ENCODE peak calls at places on chromosomes 1 and 21, in six cellular contexts. Z is heart left ventricle, L is neural crest cell, I is left ventricle myocardium inferior, B is AG10803, C is cardiac muscle cell. R is an unnamed sample.

GRCh38 chr1:73673980-73674379 is 524.0 kb downstream of the LRRIQ3 start:
- DNase-seq in L (no peak), Z (no peak), C (peak; percentile 29), I (no peak), B (peak; percentile 5), R (no peak)

GRCh38 chr1:171999756-172000155 is 158.5 kb downstream of the DNM3 start:
- DNase-seq in B (peak; percentile 91), Z (no peak), L (no peak), C (no peak), I (no peak), R (no peak)

GRCh38 chr1:153795325-153795837 is 20.2 kb downstream of the SLC27A3 start:
- DNase-seq in I (no peak), B (no peak), C (no peak), L (no peak), Z (no peak), R (no peak)

GRCh38 chr1:231603598-231604275 is 22.9 kb upstream of the DISC1 start:
- DNase-seq in C (peak; percentile 59), B (peak; percentile 47), Z (no peak), L (peak; percentile 35), I (no peak), R (peak; percentile 29)

GRCh38 chr1:243582321-243582720 is 267.7 kb downstream of the AKT3 start:
- DNase-seq in B (peak; percentile 78), L (no peak), C (no peak), Z (no peak), I (no peak), R (no peak)

GRCh38 chr1:60169206-60169605 is 95.6 kb upstream of the C1orf87 start:
- DNase-seq in B (peak; percentile 21), I (no peak), L (no peak), C (no peak), Z (no peak), R (no peak)

GRCh38 chr21:16870116-16870515 is 642.7 kb upstream of the CXADR start:
- DNase-seq in L (no peak), I (no peak), Z (no peak), B (peak; percentile 49), C (no peak), R (no peak)

GRCh38 chr1:36857761-36858160 is 176.6 kb downstream of the GRIK3 start:
- DNase-seq in C (no peak), L (peak; percentile 47), B (no peak), Z (no peak), I (no peak), R (no peak)

GRCh38 chr1:44807364-44808062 is 362 bp upstream of the DYNLT4 start:
- DNase-seq in I (peak; percentile 97), C (peak; percentile 67), L (peak; percentile 51), Z (peak; percentile 98), B (peak; percentile 100), R (peak; percentile 69)

GRCh38 chr1:185674201-185674600 is 60.0 kb upstream of the HMCN1 start:
- DNase-seq in L (no peak), C (no peak), I (no peak), B (no peak), Z (no peak), R (no peak)

GRCh38 chr1:3051270-3052268 is 17.4 kb upstream of the PRDM16 start:
- DNase-seq in C (no peak), B (no peak), L (no peak), Z (no peak), I (no peak), R (no peak)

GRCh38 chr21:28235169-28235892 is 757.3 kb downstream of the LTN1 start:
- DNase-seq in L (no peak), Z (peak; percentile 31), I (peak; percentile 22), B (no peak), C (no peak), R (no peak)

GRCh38 chr1:156177918-156178654 is 15.8 kb upstream of the SLC25A44 start:
- DNase-seq in B (no peak), L (no peak), C (no peak), Z (no peak), I (no peak), R (no peak)

GRCh38 chr1:101908980-101909379 is 87.7 kb downstream of the OLFM3 start:
- DNase-seq in Z (no peak), L (no peak), I (no peak), C (peak; percentile 41), B (no peak), R (no peak)

GRCh38 chr1:7281821-7282220 is 489.3 kb upstream of the VAMP3 start:
- DNase-seq in Z (no peak), I (no peak), C (no peak), B (peak; percentile 90), L (no peak), R (no peak)

GRCh38 chr1:2214541-2215241 is 13.4 kb upstream of the SKI start:
- DNase-seq in C (no peak), I (peak; percentile 55), B (no peak), L (no peak), Z (peak; percentile 72), R (no peak)

GRCh38 chr1:66752000-66752592 is at the start of gene DYNLT5:
- DNase-seq in C (peak; percentile 85), I (peak; percentile 61), L (peak; percentile 61), B (peak; percentile 64), Z (peak; percentile 81), R (peak; percentile 75)

GRCh38 chr1:221810406-221810805 is 68.5 kb upstream of the DUSP10 start:
- DNase-seq in B (peak; percentile 86), Z (no peak), I (no peak), L (no peak), C (no peak), R (no peak)

GRCh38 chr1:151846062-151846568 is 6.5 kb upstream of the C2CD4D start:
- DNase-seq in I (no peak), Z (no peak), B (peak; percentile 25), C (no peak), L (no peak), R (no peak)

GRCh38 chr1:19359357-19359756 is 47.2 kb downstream of the SLC66A1 start:
- DNase-seq in Z (no peak), L (no peak), B (no peak), I (no peak), C (no peak), R (no peak)

GRCh38 chr1:19363526-19364152 is 51.5 kb downstream of the SLC66A1 start:
- DNase-seq in L (no peak), C (no peak), Z (no peak), I (no peak), B (no peak), R (no peak)

GRCh38 chr1:19360026-19360813 is 48.1 kb downstream of the SLC66A1 start:
- DNase-seq in L (no peak), C (peak; percentile 42), I (no peak), B (no peak), Z (peak; percentile 38), R (no peak)

GRCh38 chr1:19357299-19357698 is 45.2 kb downstream of the SLC66A1 start:
- DNase-seq in C (no peak), L (no peak), Z (no peak), I (no peak), B (no peak), R (no peak)

DNA sequence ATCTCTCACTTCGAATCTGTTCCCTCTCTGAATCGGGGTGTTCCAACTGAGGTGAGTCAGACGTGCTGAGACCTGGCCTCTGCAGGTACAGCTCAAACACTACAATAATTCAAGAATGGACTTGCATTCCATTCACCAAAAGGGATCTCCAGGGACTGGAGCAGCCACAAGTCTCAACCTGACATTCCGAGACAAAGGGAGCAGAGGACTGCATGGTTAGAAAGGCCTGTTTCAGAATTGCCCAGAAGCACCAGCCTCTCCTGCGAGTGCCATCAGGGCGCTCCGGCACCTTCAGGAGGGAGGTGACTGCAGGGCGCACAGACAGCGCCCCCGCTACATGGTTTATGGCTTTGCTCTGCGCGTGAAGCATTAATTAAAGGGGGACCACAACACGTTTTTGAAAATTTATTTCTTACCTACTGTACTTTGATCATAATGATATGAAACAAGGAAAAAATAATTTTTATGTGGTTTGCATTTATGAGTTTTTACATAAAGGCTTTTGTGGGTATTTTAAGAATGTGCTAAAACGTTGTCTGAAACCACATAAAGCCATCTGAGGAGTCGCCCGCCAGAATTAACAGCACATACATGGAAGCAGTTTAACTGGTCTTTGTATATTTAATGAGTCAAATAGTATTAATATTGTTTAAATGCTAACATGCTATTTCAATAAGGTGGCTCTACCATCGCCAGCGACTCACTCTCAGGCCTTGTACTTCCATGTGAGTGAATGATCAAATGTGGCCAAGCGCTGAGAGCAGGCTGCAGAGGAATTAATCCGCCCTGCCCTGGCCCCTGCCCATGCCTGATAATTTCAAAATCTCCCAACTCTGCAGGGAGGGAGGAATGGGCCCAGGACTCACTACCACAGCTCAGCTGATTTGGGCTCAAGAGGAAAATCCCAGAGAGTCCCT is 49.4 kb downstream of the SLC66A1 start:
- DNase-seq in Z (no peak), I (no peak), L (no peak), B (peak; percentile 58), C (no peak), R (no peak)
- TF ChIP-seq CTCF in Z (no peak), I (no peak), L (no peak), B (no peak), C (no peak), R (no peak)

GRCh38 chr1:85707990-85708825 is at the start of gene ZNHIT6:
- DNase-seq in B (peak; percentile 98), I (peak; percentile 84), L (peak; percentile 69), C (peak; percentile 96), Z (peak; percentile 94), R (peak; percentile 80)
- TF ChIP-seq CTCF in B (peak; percentile 52), I (peak; percentile 57), L (peak; percentile 60), C (peak; percentile 48), Z (peak; percentile 32), R (peak; percentile 29)

DNA sequence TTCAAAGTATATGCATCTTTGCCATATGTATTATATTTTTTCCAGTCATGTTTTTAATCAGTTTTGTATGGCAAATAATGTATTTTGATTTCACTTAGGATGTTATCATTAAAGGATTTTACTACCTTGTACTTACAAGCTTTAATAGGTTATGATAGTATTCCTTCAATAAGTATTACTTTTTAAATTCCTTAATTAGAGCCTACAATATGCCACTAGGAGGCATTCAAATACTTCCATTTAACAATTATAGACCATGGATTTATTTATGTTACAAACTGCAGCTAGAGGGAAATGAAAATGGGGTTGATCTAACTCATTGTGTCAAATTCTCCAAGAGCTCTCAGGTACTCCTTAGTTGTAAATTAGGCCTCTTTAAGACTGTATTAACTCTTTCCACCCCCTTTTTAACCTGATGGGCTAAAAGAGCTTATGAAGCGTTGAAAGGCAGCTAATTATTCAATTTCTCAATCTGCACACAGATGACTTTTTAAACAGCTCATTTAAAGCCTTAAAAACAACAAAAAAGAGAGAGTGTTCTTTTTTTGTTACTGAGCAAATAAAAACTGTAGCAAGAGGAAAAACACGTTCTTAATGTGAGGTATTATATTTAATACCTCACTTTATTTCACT is 156.2 kb downstream of the DENND1B start:
- DNase-seq in I (no peak), B (peak; percentile 49), L (no peak), Z (no peak), C (no peak), R (no peak)
- TF ChIP-seq CTCF in I (peak; percentile 62), B (peak; percentile 55), L (peak; percentile 61), Z (peak; percentile 53), C (peak; percentile 39), R (no peak)

DNA sequence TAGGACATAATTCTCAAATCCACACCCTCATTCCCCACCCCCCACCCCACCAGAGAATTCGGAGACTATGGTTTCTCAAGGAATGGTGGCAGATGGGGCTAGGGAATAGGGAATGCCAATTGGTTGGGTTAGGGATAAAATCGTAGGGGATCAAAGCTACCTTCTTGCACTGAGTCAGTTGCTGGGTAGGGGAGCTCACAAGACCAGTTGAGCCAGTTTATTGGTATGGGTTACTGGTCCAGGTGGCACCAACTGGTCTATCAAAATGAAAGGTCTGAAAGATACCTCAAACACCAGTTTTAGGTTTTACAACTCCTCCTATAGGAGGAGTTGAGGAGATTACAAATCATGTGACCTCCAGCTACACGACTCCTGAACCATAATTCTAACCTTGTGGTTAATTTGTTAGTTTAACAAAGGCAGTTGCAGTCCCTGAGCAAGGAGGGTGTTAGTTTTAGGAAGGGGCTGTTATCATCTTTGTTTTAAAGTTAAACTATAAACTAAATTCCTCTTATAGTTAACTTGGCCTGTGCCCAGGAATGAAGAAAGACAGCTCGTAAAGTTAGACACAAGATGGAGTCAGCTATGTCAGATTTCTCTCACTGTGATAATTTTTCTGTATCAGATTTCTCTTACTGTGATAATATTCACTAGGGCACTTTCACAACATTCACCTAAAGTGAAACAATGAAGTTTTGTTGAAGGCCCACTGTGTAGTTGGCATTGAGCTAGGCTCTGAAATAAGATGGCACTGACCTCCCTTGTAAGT is 2.5 kb downstream of the SHISAL2A start:
- DNase-seq in I (no peak), Z (no peak), L (no peak), B (no peak), C (no peak), R (no peak)
- TF ChIP-seq CTCF in I (no peak), Z (no peak), L (no peak), B (no peak), C (no peak), R (no peak)

R was measured in nephron progenitor cell.